ENCODE peak calls at places on chromosome 5, in eight cellular contexts. Z is H1, Y is prostate gland, C is HepG2, K is spleen, E is GM23338, M is HCT116, U is K562. V is an unnamed sample.

GRCh38 chr5:62982348-62982747 is 403.7 kb downstream of the LRRC70 start:
- DNase-seq in Z (no peak), Y (no peak), C (no peak), K (no peak), E (peak), M (no peak), U (no peak), V (no peak)

GRCh38 chr5:93621340-93621872 is 38.4 kb downstream of the NR2F1 start:
- DNase-seq in Z (no peak), Y (peak), C (peak), K (peak), E (peak), M (no peak), U (no peak), V (peak)

GRCh38 chr5:140926903-140927573 is 939 bp downstream of the PCDHAC1 start:
- DNase-seq in Z (no peak), Y (no peak), C (no peak), K (no peak), E (peak), M (no peak), U (no peak), V (peak)

GRCh38 chr5:111681414-111681790 is 75.6 kb downstream of the NREP start:
- DNase-seq in Z (no peak), Y (no peak), C (no peak), K (no peak), E (no peak), M (no peak), U (no peak), V (no peak)

GRCh38 chr5:159262472-159262858 is 625 bp upstream of the UBLCP1 start:
- DNase-seq in Z (no peak), Y (no peak), C (no peak), K (no peak), E (peak), M (peak), U (peak), V (no peak)

GRCh38 chr5:88837222-88837621 is 45.8 kb downstream of the MEF2C start:
- DNase-seq in Z (no peak), Y (no peak), C (no peak), K (no peak), E (no peak), M (no peak), U (no peak), V (no peak)

GRCh38 chr5:93658044-93658443 is 75.0 kb downstream of the NR2F1 start:
- DNase-seq in Z (no peak), Y (no peak), C (no peak), K (no peak), E (no peak), M (no peak), U (no peak), V (no peak)

GRCh38 chr5:109345699-109346098 is 64.1 kb downstream of the PJA2 start:
- DNase-seq in Z (no peak), Y (no peak), C (no peak), K (no peak), E (no peak), M (no peak), U (no peak), V (no peak)

GRCh38 chr5:139861889-139862207 is 66.2 kb downstream of the PSD2 start:
- DNase-seq in Z (no peak), Y (no peak), C (no peak), K (no peak), E (no peak), M (no peak), U (no peak), V (no peak)

GRCh38 chr5:174545926-174546325 is 178.5 kb upstream of the MSX2 start:
- DNase-seq in Z (no peak), Y (no peak), C (no peak), K (no peak), E (no peak), M (no peak), U (no peak), V (no peak)

GRCh38 chr5:172178301-172179031 is 9.6 kb downstream of the STK10 start:
- DNase-seq in Z (no peak), Y (no peak), C (no peak), K (peak), E (no peak), M (no peak), U (peak), V (no peak)

GRCh38 chr5:148884339-148885020 is 58.1 kb downstream of the ADRB2 start:
- DNase-seq in Z (no peak), Y (no peak), C (no peak), K (no peak), E (no peak), M (no peak), U (no peak), V (no peak)

GRCh38 chr5:170896779-170897178 is 35.0 kb downstream of the RANBP17 start:
- DNase-seq in Z (peak), Y (no peak), C (no peak), K (peak), E (peak), M (no peak), U (no peak), V (no peak)

GRCh38 chr5:81854485-81854884 is 103.6 kb upstream of the SSBP2 start:
- DNase-seq in Z (no peak), Y (no peak), C (no peak), K (no peak), E (no peak), M (no peak), U (no peak), V (no peak)

GRCh38 chr5:172763120-172763464 is 7.9 kb downstream of the DUSP1 start:
- DNase-seq in Z (no peak), Y (no peak), C (no peak), K (peak), E (no peak), M (no peak), U (no peak), V (no peak)

GRCh38 chr5:95818181-95819147 is 4.1 kb downstream of the GLRX start:
- DNase-seq in Z (no peak), Y (no peak), C (no peak), K (peak), E (no peak), M (no peak), U (no peak), V (no peak)

GRCh38 chr5:5886812-5887486 is 464.5 kb downstream of the ICE1 start:
- DNase-seq in Z (peak), Y (peak), C (peak), K (peak), E (peak), M (no peak), U (peak), V (no peak)

GRCh38 chr5:100643473-100643872 is 108.3 kb downstream of the FAM174A start:
- DNase-seq in Z (no peak), Y (no peak), C (no peak), K (no peak), E (no peak), M (no peak), U (no peak), V (no peak)

GRCh38 chr5:147481857-147482256 is 28.0 kb downstream of the DPYSL3 start:
- DNase-seq in Z (no peak), Y (no peak), C (no peak), K (no peak), E (no peak), M (no peak), U (no peak), V (no peak)

GRCh38 chr5:157564149-157564711 is 11.3 kb downstream of the ADAM19 start:
- DNase-seq in Z (no peak), Y (no peak), C (no peak), K (no peak), E (no peak), M (no peak), U (no peak), V (no peak)

GRCh38 chr5:95163079-95163478 is 121.8 kb downstream of the MCTP1 start:
- DNase-seq in Z (no peak), Y (no peak), C (no peak), K (no peak), E (no peak), M (no peak), U (no peak), V (no peak)

GRCh38 chr5:62011072-62011664 is 294.8 kb upstream of the KIF2A start:
- DNase-seq in Z (no peak), Y (no peak), C (no peak), K (no peak), E (peak), M (no peak), U (no peak), V (no peak)

GRCh38 chr5:73459366-73459765 is 10.8 kb upstream of the FOXD1 start:
- DNase-seq in Z (no peak), Y (no peak), C (no peak), K (no peak), E (no peak), M (no peak), U (no peak), V (no peak)

GRCh38 chr5:80554646-80555045 is 15.4 kb downstream of the ANKRD34B start:
- DNase-seq in Z (no peak), Y (no peak), C (no peak), K (no peak), E (peak), M (no peak), U (no peak), V (no peak)

GRCh38 chr5:6634327-6634713 is 1.1 kb downstream of the SRD5A1 start:
- DNase-seq in Z (no peak), Y (no peak), C (no peak), K (no peak), E (peak), M (no peak), U (no peak), V (no peak)

GRCh38 chr5:42656661-42657035 is 100.0 kb upstream of the CCDC152 start:
- DNase-seq in Z (no peak), Y (no peak), C (no peak), K (no peak), E (no peak), M (no peak), U (no peak), V (no peak)

GRCh38 chr5:141914797-141915196 is 8.9 kb upstream of the DELE1 start:
- DNase-seq in Z (no peak), Y (no peak), C (no peak), K (no peak), E (no peak), M (no peak), U (no peak), V (no peak)

GRCh38 chr5:39476466-39477215 is 51.9 kb upstream of the DAB2 start:
- DNase-seq in Z (no peak), Y (no peak), C (no peak), K (no peak), E (no peak), M (no peak), U (no peak), V (no peak)

DNA sequence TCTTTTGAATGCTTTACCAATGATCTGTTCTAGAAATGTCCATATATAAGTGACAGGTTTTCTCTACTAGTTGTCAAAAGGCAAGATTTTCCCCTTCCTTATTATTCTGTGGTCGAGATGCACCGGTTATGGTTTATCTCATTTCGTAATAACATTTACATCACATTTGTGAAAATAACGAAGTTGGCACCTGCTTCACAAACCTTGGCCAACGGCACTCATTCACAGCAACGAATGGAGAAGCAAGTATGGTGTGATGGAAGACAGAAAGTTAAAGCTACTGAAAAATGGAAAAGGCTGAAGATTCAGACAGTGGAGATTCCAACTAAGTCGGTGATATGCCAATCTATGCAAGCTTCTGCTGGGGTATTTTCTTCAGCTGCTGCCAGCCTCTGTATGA is 235.8 kb downstream of the KCTD16 start:
- DNase-seq in Z (no peak), Y (no peak), C (no peak), K (no peak), E (no peak), M (no peak), U (no peak), V (no peak)
- TF ChIP-seq POLR2AphosphoS5 in Z (no peak), Y (no peak), C (no peak), K (no peak), E (no peak), M (no peak), U (no peak), V (no peak)

GRCh38 chr5:175567954-175568353 is 89.6 kb downstream of the SFXN1 start:
- DNase-seq in Z (no peak), Y (no peak), C (no peak), K (no peak), E (no peak), M (peak), U (no peak), V (no peak)
- TF ChIP-seq CTCF in Z (no peak), Y (no peak), C (no peak), K (no peak), E (peak), M (peak), U (peak), V (no peak)

GRCh38 chr5:41193462-41194166 is 19.7 kb downstream of the C6 start:
- DNase-seq in Z (no peak), Y (peak), C (peak), K (peak), E (no peak), M (no peak), U (no peak), V (peak)
- TF ChIP-seq POLR2AphosphoS5 in Z (no peak), Y (peak), C (no peak), K (peak), E (no peak), M (no peak), U (no peak), V (peak)

GRCh38 chr5:137016783-137017324 is 482.3 kb downstream of the SPOCK1 start:
- DNase-seq in Z (no peak), Y (no peak), C (no peak), K (no peak), E (peak), M (no peak), U (no peak), V (no peak)
- TF ChIP-seq CTCF in Z (peak), Y (no peak), C (no peak), K (no peak), E (peak), M (no peak), U (no peak), V (no peak)

GRCh38 chr5:74579215-74579614 is 61.3 kb downstream of the ENC1 start:
- DNase-seq in Z (no peak), Y (no peak), C (no peak), K (no peak), E (no peak), M (no peak), U (peak), V (no peak)
- TF ChIP-seq POLR2AphosphoS5 in Z (no peak), Y (no peak), C (no peak), K (no peak), E (no peak), M (no peak), U (no peak), V (no peak)

GRCh38 chr5:11494340-11494739 is 409.9 kb downstream of the CTNND2 start:
- DNase-seq in Z (no peak), Y (no peak), C (no peak), K (no peak), E (no peak), M (no peak), U (no peak), V (no peak)
- TF ChIP-seq CTCF in Z (no peak), Y (peak), C (no peak), K (no peak), E (peak), M (no peak), U (peak), V (no peak)

GRCh38 chr5:67047180-67047579 is 149.4 kb downstream of the CD180 start:
- DNase-seq in Z (no peak), Y (peak), C (no peak), K (no peak), E (no peak), M (no peak), U (no peak), V (peak)

GRCh38 chr5:67045816-67046740 is 150.5 kb downstream of the CD180 start:
- DNase-seq in Z (no peak), Y (no peak), C (no peak), K (no peak), E (no peak), M (no peak), U (no peak), V (no peak)

GRCh38 chr5:67038817-67039603 is 157.6 kb downstream of the CD180 start:
- DNase-seq in Z (no peak), Y (no peak), C (peak), K (no peak), E (no peak), M (no peak), U (no peak), V (no peak)

GRCh38 chr5:67043789-67044511 is 152.6 kb downstream of the CD180 start:
- DNase-seq in Z (no peak), Y (no peak), C (no peak), K (no peak), E (no peak), M (no peak), U (no peak), V (no peak)

GRCh38 chr5:67042586-67043133 is 153.9 kb downstream of the CD180 start:
- DNase-seq in Z (no peak), Y (no peak), C (no peak), K (no peak), E (no peak), M (no peak), U (no peak), V (no peak)
- TF ChIP-seq POLR2AphosphoS5 in Z (no peak), Y (no peak), C (no peak), K (no peak), E (no peak), M (no peak), U (no peak), V (no peak)

GRCh38 chr5:60014331-60014730 is 120.8 kb upstream of the PDE4D start:
- DNase-seq in Z (no peak), Y (no peak), C (no peak), K (no peak), E (no peak), M (no peak), U (no peak), V (no peak)

GRCh38 chr5:60007724-60008123 is 114.2 kb upstream of the PDE4D start:
- DNase-seq in Z (no peak), Y (no peak), C (no peak), K (no peak), E (no peak), M (no peak), U (no peak), V (no peak)

GRCh38 chr5:60010328-60010727 is 116.8 kb upstream of the PDE4D start:
- DNase-seq in Z (no peak), Y (no peak), C (no peak), K (no peak), E (peak), M (no peak), U (peak), V (no peak)
- TF ChIP-seq CTCF in Z (peak), Y (no peak), C (no peak), K (no peak), E (peak), M (no peak), U (no peak), V (peak)

GRCh38 chr5:151155777-151156731 is 1.5 kb downstream of the ANXA6 start:
- DNase-seq in Z (no peak), Y (no peak), C (peak), K (peak), E (no peak), M (no peak), U (no peak), V (peak)

GRCh38 chr5:151159649-151160373 is 2.2 kb upstream of the ANXA6 start:
- DNase-seq in Z (no peak), Y (no peak), C (peak), K (no peak), E (no peak), M (no peak), U (no peak), V (no peak)

GRCh38 chr5:151156732-151157402 is 712 bp downstream of the ANXA6 start:
- DNase-seq in Z (no peak), Y (no peak), C (no peak), K (peak), E (peak), M (no peak), U (peak), V (peak)

GRCh38 chr5:151157426-151158286 is at the start of gene ANXA6:
- DNase-seq in Z (peak), Y (peak), C (peak), K (peak), E (peak), M (peak), U (peak), V (peak)

GRCh38 chr5:151158287-151158661 is 695 bp upstream of the ANXA6 start:
- DNase-seq in Z (no peak), Y (no peak), C (peak), K (no peak), E (peak), M (peak), U (peak), V (no peak)
- TF ChIP-seq POLR2AphosphoS5 in Z (no peak), Y (no peak), C (no peak), K (no peak), E (no peak), M (no peak), U (no peak), V (no peak)

GRCh38 chr5:124408738-124409453 is 337.5 kb downstream of the ZNF608 start:
- DNase-seq in Z (no peak), Y (no peak), C (no peak), K (no peak), E (no peak), M (no peak), U (no peak), V (no peak)

GRCh38 chr5:124414973-124415372 is 331.5 kb downstream of the ZNF608 start:
- DNase-seq in Z (no peak), Y (no peak), C (no peak), K (no peak), E (no peak), M (no peak), U (no peak), V (no peak)

GRCh38 chr5:124410539-124410938 is 335.9 kb downstream of the ZNF608 start:
- DNase-seq in Z (no peak), Y (no peak), C (no peak), K (no peak), E (no peak), M (no peak), U (no peak), V (no peak)

DNA sequence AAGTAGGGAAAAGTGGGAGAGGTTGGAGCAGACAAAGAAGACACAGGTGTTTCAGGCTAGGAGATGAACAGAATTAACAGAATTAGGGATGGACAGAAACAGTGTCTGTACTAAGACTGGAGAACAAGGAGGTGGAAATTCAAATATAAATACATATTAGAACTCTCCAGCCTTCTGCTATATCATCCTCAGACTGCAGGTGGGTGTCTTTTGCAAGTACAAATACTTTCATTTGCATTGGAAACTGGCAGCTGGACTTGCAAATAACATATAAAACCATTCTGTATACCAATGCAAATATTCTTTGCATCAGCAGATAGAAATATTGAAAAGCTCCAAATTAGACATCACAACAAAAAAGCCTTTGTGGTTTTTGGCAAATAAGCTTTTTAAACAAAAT is 335.4 kb downstream of the ZNF608 start:
- DNase-seq in Z (no peak), Y (no peak), C (no peak), K (no peak), E (no peak), M (no peak), U (no peak), V (no peak)
- TF ChIP-seq CTCF in Z (no peak), Y (no peak), C (no peak), K (no peak), E (no peak), M (no peak), U (no peak), V (no peak)